ENCODE peak calls at places on chromosomes 4 and X, in eight cellular contexts. One of them, this sample, is unnamed.
A peak's percentile ranks its signal among the peaks of the same experiment; 100 is the strongest.

GRCh38 chrX:129748265-129748664 is 9.5 kb downstream of the XPNPEP2 start:
- DNase-seq in BE2C: no peak
- DNase-seq in IMR-90: peak; percentile 78
- DNase-seq in NCI-H1417: no peak
- DNase-seq in pancreas: no peak
- DNase-seq in non-pigmented ciliary epithelial cell: no peak
- DNase-seq in A172: no peak
- DNase-seq in endothelial cell: no peak
- DNase-seq in this sample: no peak

GRCh38 chr4:25283948-25284347 is 28.6 kb upstream of the ZCCHC4 start:
- DNase-seq in IMR-90: no peak
- DNase-seq in NCI-H1417: no peak
- DNase-seq in non-pigmented ciliary epithelial cell: no peak
- DNase-seq in BE2C: no peak
- DNase-seq in endothelial cell: no peak
- DNase-seq in A172: no peak
- DNase-seq in pancreas: no peak
- DNase-seq in this sample: no peak

GRCh38 chr4:186557061-186557460 is 1.7 kb upstream of the MTNR1A start:
- DNase-seq in non-pigmented ciliary epithelial cell: no peak
- DNase-seq in endothelial cell: no peak
- DNase-seq in NCI-H1417: no peak
- DNase-seq in A172: peak; percentile 6
- DNase-seq in IMR-90: no peak
- DNase-seq in BE2C: no peak
- DNase-seq in pancreas: no peak
- DNase-seq in this sample: no peak

GRCh38 chr4:158291334-158292055 is 81.2 kb downstream of the TMEM144 start:
- DNase-seq in pancreas: peak; percentile 57
- DNase-seq in BE2C: no peak
- DNase-seq in IMR-90: no peak
- DNase-seq in NCI-H1417: no peak
- DNase-seq in endothelial cell: no peak
- DNase-seq in non-pigmented ciliary epithelial cell: no peak
- DNase-seq in A172: no peak
- DNase-seq in this sample: no peak

GRCh38 chr4:38030023-38030422 is 69.8 kb downstream of the PTTG2 start:
- DNase-seq in pancreas: no peak
- DNase-seq in endothelial cell: no peak
- DNase-seq in BE2C: no peak
- DNase-seq in A172: no peak
- DNase-seq in NCI-H1417: no peak
- DNase-seq in IMR-90: peak; percentile 82
- DNase-seq in non-pigmented ciliary epithelial cell: peak; percentile 8
- DNase-seq in this sample: no peak

GRCh38 chrX:13101439-13102139 is 57.2 kb upstream of the FAM9C start:
- DNase-seq in pancreas: no peak
- DNase-seq in BE2C: no peak
- DNase-seq in A172: peak; percentile 94
- DNase-seq in IMR-90: peak; percentile 86
- DNase-seq in non-pigmented ciliary epithelial cell: peak; percentile 70
- DNase-seq in NCI-H1417: no peak
- DNase-seq in endothelial cell: no peak
- DNase-seq in this sample: no peak

GRCh38 chr4:174189392-174190029 is 94.0 kb downstream of the FBXO8 start:
- DNase-seq in non-pigmented ciliary epithelial cell: no peak
- DNase-seq in endothelial cell: no peak
- DNase-seq in NCI-H1417: no peak
- DNase-seq in pancreas: no peak
- DNase-seq in IMR-90: no peak
- DNase-seq in BE2C: no peak
- DNase-seq in A172: no peak
- DNase-seq in this sample: no peak

GRCh38 chr4:11138964-11139363 is 289.7 kb downstream of the HS3ST1 start:
- DNase-seq in NCI-H1417: no peak
- DNase-seq in IMR-90: no peak
- DNase-seq in endothelial cell: no peak
- DNase-seq in BE2C: no peak
- DNase-seq in non-pigmented ciliary epithelial cell: no peak
- DNase-seq in pancreas: no peak
- DNase-seq in A172: no peak
- DNase-seq in this sample: no peak

GRCh38 chrX:139639253-139639652 is 68.7 kb downstream of the MCF2 start:
- DNase-seq in IMR-90: no peak
- DNase-seq in NCI-H1417: no peak
- DNase-seq in pancreas: no peak
- DNase-seq in BE2C: no peak
- DNase-seq in endothelial cell: no peak
- DNase-seq in non-pigmented ciliary epithelial cell: no peak
- DNase-seq in A172: no peak
- DNase-seq in this sample: no peak

GRCh38 chrX:119459181-119459580 is 9.1 kb upstream of the SLC25A5 start:
- DNase-seq in A172: no peak
- DNase-seq in pancreas: no peak
- DNase-seq in endothelial cell: no peak
- DNase-seq in IMR-90: peak; percentile 17
- DNase-seq in BE2C: no peak
- DNase-seq in non-pigmented ciliary epithelial cell: no peak
- DNase-seq in NCI-H1417: no peak
- DNase-seq in this sample: no peak